ENCODE peak calls at places on chromosome 5, in ten cellular contexts. P is body of pancreas; D is CD4-positive, alpha-beta T cell; X is breast epithelium; M is upper lobe of left lung; I is naive thymus-derived CD4-positive, alpha-beta T cell; O is psoas muscle; A is left ventricle myocardium inferior; Q is cardiac muscle cell; Y is foreskin keratinocyte. U is an unnamed sample.

GRCh38 chr5:78295035-78295961 is 800 bp upstream of the AP3B1 start:
- DNase-seq in P (peak; percentile 56), D (peak; percentile 20), X (peak; percentile 28), M (peak; percentile 78), I (peak; percentile 21), O (peak; percentile 23), A (peak; percentile 18), Q (peak; percentile 31), Y (peak; percentile 68), U (no peak)

GRCh38 chr5:756865-757345 is 27.6 kb downstream of the ZDHHC11B start:
- DNase-seq in P (peak; percentile 16), D (no peak), X (peak; percentile 17), M (peak; percentile 64), I (no peak), O (peak; percentile 63), A (peak; percentile 73), Q (peak; percentile 10), Y (no peak), U (no peak)

GRCh38 chr5:155871623-155872022 is 455.3 kb upstream of the SGCD start:
- DNase-seq in P (no peak), D (no peak), X (no peak), M (no peak), I (no peak), O (no peak), A (no peak), Q (no peak), Y (no peak), U (no peak)

GRCh38 chr5:123482258-123482657 is 29.7 kb upstream of the CSNK1G3 start:
- DNase-seq in P (no peak), D (no peak), X (no peak), M (no peak), I (no peak), O (no peak), A (no peak), Q (no peak), Y (peak; percentile 19), U (no peak)

GRCh38 chr5:88393082-88393481 is 124.4 kb upstream of the TMEM161B start:
- DNase-seq in P (no peak), D (no peak), X (no peak), M (no peak), I (no peak), O (no peak), A (no peak), Q (no peak), Y (no peak), U (no peak)

GRCh38 chr5:94649874-94650273 is 31.4 kb downstream of the SLF1 start:
- DNase-seq in P (no peak), D (no peak), X (no peak), M (no peak), I (no peak), O (no peak), A (no peak), Q (no peak), Y (no peak), U (no peak)

GRCh38 chr5:73436535-73437125 is 11.9 kb downstream of the FOXD1 start:
- DNase-seq in P (no peak), D (no peak), X (no peak), M (peak; percentile 80), I (no peak), O (no peak), A (no peak), Q (no peak), Y (no peak), U (no peak)

GRCh38 chr5:685262-686171 is 7.6 kb downstream of the TPPP start:
- DNase-seq in P (no peak), D (no peak), X (no peak), M (peak; percentile 62), I (no peak), O (peak; percentile 6), A (peak; percentile 10), Q (no peak), Y (no peak), U (no peak)

GRCh38 chr5:173602423-173602822 is 14.0 kb downstream of the BOD1 start:
- DNase-seq in P (peak; percentile 34), D (no peak), X (peak; percentile 29), M (no peak), I (no peak), O (peak; percentile 33), A (peak; percentile 53), Q (peak; percentile 96), Y (no peak), U (no peak)

GRCh38 chr5:144566747-144567415 is 396.2 kb downstream of the KCTD16 start:
- DNase-seq in P (no peak), D (no peak), X (no peak), M (no peak), I (no peak), O (no peak), A (no peak), Q (no peak), Y (no peak), U (no peak)

GRCh38 chr5:40198736-40199135 is 481.0 kb upstream of the PTGER4 start:
- DNase-seq in P (no peak), D (no peak), X (no peak), M (no peak), I (no peak), O (no peak), A (no peak), Q (peak; percentile 8), Y (no peak), U (no peak)

GRCh38 chr5:168578506-168579205 is 512 bp downstream of the PANK3 start:
- DNase-seq in P (no peak), D (no peak), X (no peak), M (peak; percentile 32), I (no peak), O (no peak), A (no peak), Q (no peak), Y (peak; percentile 68), U (no peak)

GRCh38 chr5:116637149-116637740 is 62.6 kb upstream of the SEMA6A start:
- DNase-seq in P (no peak), D (no peak), X (no peak), M (no peak), I (no peak), O (no peak), A (no peak), Q (no peak), Y (no peak), U (no peak)

DNA sequence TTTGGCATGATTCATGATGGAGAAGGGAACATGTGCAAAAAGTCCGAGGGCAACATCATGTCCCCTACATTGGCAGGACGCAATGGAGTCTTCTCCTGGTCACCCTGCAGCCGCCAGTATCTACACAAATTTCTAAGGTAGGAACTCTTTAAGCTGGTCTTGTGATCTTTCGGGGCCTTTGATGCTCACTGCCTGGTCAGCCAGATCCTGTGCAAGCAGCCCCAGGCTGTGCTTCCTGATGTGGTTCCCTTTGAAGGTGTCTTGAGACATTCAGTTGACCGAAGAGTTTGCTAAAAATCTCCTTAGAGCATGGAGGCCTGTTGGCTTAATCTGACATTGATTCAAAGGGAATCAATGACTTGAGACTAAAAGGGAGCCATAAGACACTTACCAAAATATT is 60.0 kb downstream of the ADAMTS16 start:
- DNase-seq in P (no peak), D (no peak), X (no peak), M (no peak), I (no peak), O (no peak), A (no peak), Q (no peak), Y (no peak), U (no peak)
- H3K27ac ChIP-seq in P (no peak overlapping the region), D (no peak overlapping the region), X (no peak overlapping the region), M (no peak overlapping the region), I (no peak overlapping the region), O (no peak overlapping the region), A (no peak overlapping the region), Q (no peak overlapping the region), Y (no peak overlapping the region), U (no peak overlapping the region)

DNA sequence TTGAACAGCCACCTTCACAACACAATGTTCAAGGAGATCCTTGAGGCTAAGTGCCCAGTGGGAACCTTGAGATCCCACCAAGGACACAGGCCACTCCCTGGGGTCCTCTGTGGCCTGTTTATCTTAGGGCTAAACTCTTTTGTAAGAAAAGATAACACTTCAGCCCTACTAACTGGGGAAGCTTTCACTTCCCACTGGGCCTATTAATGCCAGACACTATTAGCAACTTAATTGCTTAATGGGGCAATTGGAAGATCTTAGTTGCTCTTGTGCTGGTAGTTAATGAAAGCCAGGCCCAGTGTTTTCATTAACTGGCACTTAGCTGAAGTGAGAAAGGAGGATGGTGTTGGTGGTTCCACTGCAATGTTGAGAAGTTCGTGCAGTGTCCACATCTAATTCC is 117.1 kb downstream of the EGFLAM start:
- DNase-seq in P (no peak), D (no peak), X (no peak), M (no peak), I (no peak), O (no peak), A (no peak), Q (no peak), Y (no peak), U (no peak)
- H3K27ac ChIP-seq in P (no peak overlapping the region), D (no peak overlapping the region), X (no peak overlapping the region), M (no peak overlapping the region), I (no peak overlapping the region), O (no peak overlapping the region), A (no peak overlapping the region), Q (no peak overlapping the region), Y (no peak overlapping the region), U (no peak overlapping the region)

GRCh38 chr5:157596449-157596848 is 20.9 kb upstream of the ADAM19 start:
- DNase-seq in P (no peak), D (no peak), X (no peak), M (no peak), I (no peak), O (no peak), A (no peak), Q (no peak), Y (no peak), U (no peak)
- H3K27ac ChIP-seq in P (no peak overlapping the region), D (no peak overlapping the region), X (no peak overlapping the region), M (no peak overlapping the region), I (no peak overlapping the region), O (no peak overlapping the region), A (no peak overlapping the region), Q (no peak overlapping the region), Y (no peak overlapping the region), U (no peak overlapping the region)

GRCh38 chr5:129345213-129345925 is 114.7 kb upstream of the ADAMTS19 start:
- DNase-seq in P (no peak), D (no peak), X (no peak), M (no peak), I (no peak), O (no peak), A (no peak), Q (peak; percentile 5), Y (no peak), U (no peak)
- H3K27ac ChIP-seq in P (no peak overlapping the region), D (no peak overlapping the region), X (no peak overlapping the region), M (no peak overlapping the region), I (no peak overlapping the region), O (no peak overlapping the region), A (no peak overlapping the region), Q (no peak overlapping the region), Y (no peak overlapping the region), U (no peak overlapping the region)

GRCh38 chr5:121108725-121109124 is 644.6 kb downstream of the PRR16 start:
- DNase-seq in P (no peak), D (no peak), X (no peak), M (peak; percentile 42), I (no peak), O (no peak), A (no peak), Q (no peak), Y (no peak), U (no peak)
- H3K27ac ChIP-seq in P (no peak overlapping the region), D (no peak overlapping the region), X (no peak overlapping the region), M (no peak overlapping the region), I (no peak overlapping the region), O (no peak overlapping the region), A (no peak overlapping the region), Q (no peak overlapping the region), Y (no peak overlapping the region), U (no peak overlapping the region)

U was measured in substantia nigra.